ENCODE peak calls at places on chromosome 20, in five cellular contexts. P is activated T-helper 9 cell treated with anti-CD3 and anti-CD28 coated beads, Interleukin-2, amount 50 U/mL, for 16 hours; Q is mesothelial cell of epicardium; M is HTR-8/SVneo; I is ELF-1. J is an unnamed sample.

GRCh38 chr20:18304618-18305017 is 16.3 kb downstream of the ZNF133 start:
- DNase-seq in P (no peak), M (no peak), Q (no peak), I (no peak), J (no peak)

GRCh38 chr20:5569021-5569420 is 181.2 kb upstream of the SHLD1 start:
- DNase-seq in P (peak), I (no peak), M (peak), Q (no peak), J (no peak)

GRCh38 chr20:1150218-1150617 is 31.8 kb downstream of the PSMF1 start:
- DNase-seq in I (no peak), Q (no peak), P (no peak), M (no peak), J (no peak)

GRCh38 chr20:40464731-40465208 is 224.3 kb downstream of the MAFB start:
- DNase-seq in I (no peak), M (no peak), P (no peak), Q (no peak), J (no peak)

GRCh38 chr20:48951041-48951440 is 29.5 kb downstream of the ARFGEF2 start:
- DNase-seq in I (no peak), M (no peak), P (no peak), Q (no peak), J (no peak)

GRCh38 chr20:9397928-9398327 is 116.5 kb upstream of the LAMP5 start:
- DNase-seq in Q (no peak), P (no peak), M (no peak), I (no peak), J (no peak)

GRCh38 chr20:43193443-43193842 is 3.7 kb upstream of the PTPRT start:
- DNase-seq in M (no peak), P (no peak), Q (no peak), I (no peak), J (no peak)

GRCh38 chr20:2172305-2173175 is 70.9 kb downstream of the STK35 start:
- DNase-seq in Q (peak), I (peak), M (peak), P (peak), J (peak)

GRCh38 chr20:57467742-57468141 is 57.2 kb downstream of the CTCFL start:
- DNase-seq in I (peak), Q (no peak), M (no peak), P (no peak), J (no peak)

GRCh38 chr20:60815656-60816055 is 436.4 kb upstream of the CDH4 start:
- DNase-seq in Q (no peak), M (no peak), P (no peak), I (no peak), J (no peak)

GRCh38 chr20:35246723-35247122 is 20.2 kb downstream of the MMP24 start:
- DNase-seq in P (no peak), M (no peak), Q (no peak), I (no peak), J (no peak)

GRCh38 chr20:63028461-63028921 is 21.7 kb upstream of the BHLHE23 start:
- DNase-seq in M (no peak), P (no peak), I (no peak), Q (peak), J (no peak)

GRCh38 chr20:41213150-41213820 is 75.9 kb downstream of the PLCG1 start:
- DNase-seq in Q (no peak), M (peak), P (no peak), I (no peak), J (no peak)

GRCh38 chr20:36491901-36492617 is 49.3 kb upstream of the MYL9 start:
- DNase-seq in M (no peak), I (no peak), Q (no peak), P (peak), J (no peak)

GRCh38 chr20:43839793-43840199 is 74.9 kb upstream of the TOX2 start:
- DNase-seq in I (no peak), P (no peak), Q (no peak), M (no peak), J (no peak)

GRCh38 chr20:62887147-62887859 is 25.7 kb upstream of the TCFL5 start:
- DNase-seq in P (no peak), Q (no peak), I (no peak), M (peak), J (no peak)

GRCh38 chr20:46791722-46792416 is 82.4 kb downstream of the SLC2A10 start:
- DNase-seq in I (peak), M (no peak), P (no peak), Q (no peak), J (no peak)

GRCh38 chr20:61300293-61300692 is 48.2 kb downstream of the CDH4 start:
- DNase-seq in P (no peak), I (no peak), M (no peak), Q (no peak), J (no peak)

GRCh38 chr20:9409981-9410380 is 104.4 kb upstream of the LAMP5 start:
- DNase-seq in Q (no peak), M (peak), I (no peak), P (no peak), J (no peak)

GRCh38 chr20:34904202-34904621 is 27.8 kb downstream of the ACSS2 start:
- DNase-seq in I (no peak), P (no peak), M (no peak), Q (no peak), J (no peak)

GRCh38 chr20:45907219-45907948 is 4.6 kb downstream of the PLTP start:
- DNase-seq in M (no peak), I (no peak), P (no peak), Q (no peak), J (no peak)

GRCh38 chr20:3423126-3423525 is 15.7 kb upstream of the DNAAF9 start:
- DNase-seq in M (no peak), P (no peak), Q (no peak), I (no peak), J (no peak)

GRCh38 chr20:48618052-48618451 is 209.7 kb downstream of the PREX1 start:
- DNase-seq in P (no peak), I (no peak), Q (no peak), M (no peak), J (no peak)